ENCODE peak calls at places on chromosomes 7 and 10, in six cellular contexts. R is iPS DF 6.9; V is breast epithelium; L is CD8-positive, alpha-beta memory T cell; D is HAP-1; F is CD4-positive, CD25-positive, alpha-beta regulatory T cell. G is an unnamed sample.

GRCh38 chr10:121772890-121773289 is 154.9 kb downstream of the ATE1 start:
- DNase-seq in V (no peak), D (peak; percentile 65), R (no peak), L (no peak), F (no peak), G (peak; percentile 84)

GRCh38 chr7:147400221-147400689 is 1190.3 kb upstream of the C7orf33 start:
- DNase-seq in V (no peak), R (no peak), F (no peak), L (no peak), D (no peak), G (no peak)

GRCh38 chr7:118186491-118186890 is 2.5 kb downstream of the LSM8 start:
- DNase-seq in F (no peak), L (no peak), V (no peak), R (no peak), D (no peak), G (no peak)

GRCh38 chr10:27744478-27745379 is 890 bp downstream of the MKX start:
- DNase-seq in F (peak; percentile 30), L (peak; percentile 47), D (no peak), R (no peak), V (no peak), G (peak; percentile 51)

GRCh38 chr7:136009488-136010079 is 32.4 kb upstream of the MTPN start:
- DNase-seq in D (peak; percentile 44), V (no peak), F (peak; percentile 40), R (peak; percentile 16), L (no peak), G (no peak)

GRCh38 chr7:113086431-113086888 is at the start of gene GPR85:
- DNase-seq in L (peak; percentile 56), R (no peak), V (no peak), D (peak; percentile 22), F (peak; percentile 24), G (peak; percentile 29)

GRCh38 chr7:148623586-148624282 is 33.2 kb downstream of the C7orf33 start:
- DNase-seq in F (no peak), V (no peak), L (no peak), D (no peak), R (no peak), G (no peak)

GRCh38 chr10:71080381-71081228 is 131.8 kb upstream of the UNC5B start:
- DNase-seq in F (no peak), D (no peak), R (no peak), L (no peak), V (no peak), G (peak; percentile 35)

GRCh38 chr7:84647797-84648762 is 453.5 kb upstream of the SEMA3A start:
- DNase-seq in R (no peak), V (no peak), F (no peak), L (no peak), D (no peak), G (no peak)

GRCh38 chr10:124066744-124067714 is 26.4 kb downstream of the CHST15 start:
- DNase-seq in F (no peak), D (no peak), R (peak; percentile 33), V (no peak), L (no peak), G (no peak)

GRCh38 chr7:73850781-73851207 is 8.5 kb upstream of the METTL27 start:
- DNase-seq in D (no peak), R (no peak), V (no peak), F (peak; percentile 11), L (no peak), G (no peak)

GRCh38 chr10:113945075-113945686 is 90.7 kb downstream of the NHLRC2 start:
- DNase-seq in L (no peak), D (no peak), F (no peak), R (no peak), V (no peak), G (peak; percentile 67)

GRCh38 chr7:18288322-18289037 is 207.1 kb upstream of the HDAC9 start:
- DNase-seq in F (no peak), L (no peak), D (no peak), V (no peak), R (no peak), G (no peak)

GRCh38 chr10:86349474-86349873 is 17.1 kb downstream of the GRID1 start:
- DNase-seq in R (no peak), D (peak; percentile 16), V (no peak), F (no peak), L (peak; percentile 39), G (peak; percentile 68)

GRCh38 chr7:135575296-135575695 is 17.6 kb downstream of the NUP205 start:
- DNase-seq in F (no peak), L (no peak), D (no peak), V (no peak), R (no peak), G (no peak)

DNA sequence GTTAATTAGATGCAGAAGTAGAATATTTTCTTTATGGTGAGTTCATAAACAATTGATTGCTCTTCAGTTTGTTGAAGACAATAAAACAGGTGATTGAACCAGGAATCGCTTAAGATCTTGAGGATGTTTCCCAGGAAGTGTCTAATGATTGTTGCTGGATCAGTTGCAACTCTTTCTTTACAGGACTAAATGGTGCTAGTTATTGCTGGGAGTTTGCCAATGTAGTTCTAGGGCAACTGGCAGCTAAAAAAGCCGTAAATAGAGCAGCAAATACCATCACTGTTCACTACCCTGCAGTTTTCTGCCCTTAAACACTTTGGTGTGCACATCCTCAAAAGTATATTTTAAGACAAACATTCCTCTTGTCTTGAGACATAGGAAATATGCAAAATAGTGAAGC is 119.2 kb upstream of the ANK3 start:
- DNase-seq in V (no peak), R (no peak), L (no peak), F (no peak), D (no peak), G (no peak)
- H3K36me3 ChIP-seq in V (no peaks in the 10 kb centered on the region), R (no peaks in the 10 kb centered on the region), L (no peaks in the 10 kb centered on the region), F (no peaks in the 10 kb centered on the region), D (no peaks in the 10 kb centered on the region), G (no peaks in the 10 kb centered on the region)

DNA sequence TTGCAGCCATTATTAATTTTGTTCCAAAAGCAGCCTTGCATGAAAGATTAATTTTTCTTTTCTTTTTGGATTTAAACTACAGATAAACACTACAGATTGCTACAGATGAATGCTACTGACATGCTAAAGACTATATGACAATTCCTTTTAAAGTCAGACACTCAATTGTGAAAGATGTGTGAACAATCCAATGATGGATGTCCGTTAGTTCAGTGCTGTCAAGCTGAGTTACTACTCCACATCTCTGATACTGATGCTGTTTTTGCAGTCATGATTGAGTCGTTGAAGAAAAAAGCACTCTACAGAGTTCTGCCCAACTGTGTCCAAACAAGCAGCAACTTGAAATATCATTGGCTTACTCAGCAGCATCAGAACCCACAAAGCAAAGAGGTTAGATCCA is 146.8 kb downstream of the OTUD1 start:
- DNase-seq in D (no peak), V (no peak), F (no peak), R (no peak), L (no peak), G (no peak)
- H3K27me3 ChIP-seq in D (no peaks in the 10 kb centered on the region), V (no peaks in the 10 kb centered on the region), F (no peaks in the 10 kb centered on the region), R (no peaks in the 10 kb centered on the region), L (no peaks in the 10 kb centered on the region), G (no peaks in the 10 kb centered on the region)

GRCh38 chr7:2660359-2661095 is 27.5 kb upstream of the AMZ1 start:
- DNase-seq in R (no peak), V (no peak), D (no peak), L (no peak), F (no peak), G (no peak)
- H3K36me3 ChIP-seq in R (peaks cover 38% of the 10 kb centered on the region), V (no peaks in the 10 kb centered on the region), D (no peaks in the 10 kb centered on the region), L (no peaks in the 10 kb centered on the region), F (no peaks in the 10 kb centered on the region), G (no peaks in the 10 kb centered on the region)

GRCh38 chr7:2979951-2980350 is 63.7 kb downstream of the CARD11 start:
- DNase-seq in D (no peak), L (no peak), F (no peak), R (no peak), V (no peak), G (no peak)
- H3K27me3 ChIP-seq in D (no peaks in the 10 kb centered on the region), L (no peaks in the 10 kb centered on the region), F (no peaks in the 10 kb centered on the region), R (no peaks in the 10 kb centered on the region), V (no peaks in the 10 kb centered on the region), G (no peaks in the 10 kb centered on the region)

DNA sequence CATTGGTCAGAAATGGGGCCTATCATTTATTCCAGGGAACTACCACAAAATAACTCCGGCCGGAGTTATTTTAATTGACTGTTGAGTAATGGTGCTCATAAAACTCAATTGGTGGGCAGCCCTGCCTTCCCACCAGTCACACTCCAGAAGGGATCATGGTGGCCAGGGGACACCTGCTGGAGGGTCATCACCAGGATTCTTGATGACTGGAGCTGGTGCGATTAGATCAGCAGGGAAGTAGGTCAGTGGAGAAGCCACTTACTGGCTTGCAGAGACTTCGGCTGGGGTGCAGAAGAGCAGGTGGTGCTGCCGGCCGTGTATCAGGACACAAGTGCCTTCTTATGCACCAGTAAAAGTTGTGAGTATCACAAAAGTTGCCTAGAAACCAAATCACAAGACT is 82.6 kb upstream of the CHCHD3 start:
- DNase-seq in D (no peak), R (no peak), F (no peak), L (no peak), V (no peak), G (no peak)
- H3K36me3 ChIP-seq in D (no peaks in the 10 kb centered on the region), R (no peaks in the 10 kb centered on the region), F (no peaks in the 10 kb centered on the region), L (no peaks in the 10 kb centered on the region), V (no peaks in the 10 kb centered on the region), G (no peaks in the 10 kb centered on the region)

GRCh38 chr10:118542789-118543188 is 52.7 kb downstream of the PRLHR start:
- DNase-seq in F (no peak), V (no peak), D (no peak), L (no peak), R (no peak), G (no peak)

GRCh38 chr10:118544401-118544948 is 51.0 kb downstream of the PRLHR start:
- DNase-seq in R (no peak), V (no peak), F (no peak), L (no peak), D (no peak), G (no peak)

GRCh38 chr10:118542205-118542604 is 53.2 kb downstream of the PRLHR start:
- DNase-seq in V (no peak), R (no peak), D (no peak), L (no peak), F (no peak), G (no peak)

GRCh38 chr10:118543714-118544400 is 51.6 kb downstream of the PRLHR start:
- DNase-seq in R (peak; percentile 57), V (peak; percentile 68), F (peak; percentile 25), L (peak; percentile 50), D (no peak), G (peak; percentile 66)

GRCh38 chr10:118541718-118542117 is 53.7 kb downstream of the PRLHR start:
- DNase-seq in R (no peak), F (no peak), L (no peak), D (no peak), V (no peak), G (no peak)
- H3K27me3 ChIP-seq in R (no peaks in the 10 kb centered on the region), F (peaks cover 16% of the 10 kb centered on the region), L (peaks cover 3% of the 10 kb centered on the region), D (no peaks in the 10 kb centered on the region), V (no peaks in the 10 kb centered on the region), G (peaks cover 1% of the 10 kb centered on the region)

GRCh38 chr7:158765020-158765419 is 60.4 kb upstream of the NCAPG2 start:
- DNase-seq in F (no peak), R (no peak), L (no peak), V (no peak), D (no peak), G (no peak)
- H3K36me3 ChIP-seq in F (peaks cover 75% of the 10 kb centered on the region), R (peaks cover 2% of the 10 kb centered on the region), L (peaks cover 43% of the 10 kb centered on the region), V (no peaks in the 10 kb centered on the region), D (peaks cover 12% of the 10 kb centered on the region), G (peaks cover 3% of the 10 kb centered on the region)

G was measured in Caco-2.